ENCODE peak calls at places on chromosomes 5 and 9, in nine cellular contexts. I, S, J, A, V, Y, L, G and Z are unnamed samples.

GRCh38 chr9:36551129-36551528 is 21.6 kb upstream of the MELK start:
- DNase-seq in I (no peak), S (no peak), J (no peak), A (no peak), V (no peak), Y (no peak), L (no peak), G (no peak), Z (no peak)

GRCh38 chr9:81589819-81590218 is 99.5 kb downstream of the TLE1 start:
- DNase-seq in I (no peak), S (no peak), J (no peak), A (no peak), V (no peak), Y (no peak), L (no peak), G (no peak), Z (no peak)

GRCh38 chr5:135821061-135821781 is 13.2 kb upstream of the SLC25A48 start:
- DNase-seq in I (no peak), S (no peak), J (no peak), A (no peak), V (no peak), Y (no peak), L (no peak), G (no peak), Z (peak)

GRCh38 chr9:111937781-111938426 is 41.3 kb downstream of the UGCG start:
- DNase-seq in I (no peak), S (peak), J (no peak), A (peak), V (peak), Y (no peak), L (peak), G (no peak), Z (no peak)

GRCh38 chr5:181261320-181262085 is 560 bp upstream of the TRIM52 start:
- DNase-seq in I (peak), S (peak), J (no peak), A (peak), V (peak), Y (peak), L (peak), G (peak), Z (no peak)

GRCh38 chr5:56480305-56481146 is 247.4 kb upstream of the ANKRD55 start:
- DNase-seq in I (peak), S (peak), J (no peak), A (peak), V (peak), Y (peak), L (peak), G (peak), Z (no peak)

GRCh38 chr5:119275873-119276214 is 80.0 kb upstream of the TNFAIP8 start:
- DNase-seq in I (no peak), S (no peak), J (no peak), A (no peak), V (no peak), Y (no peak), L (no peak), G (no peak), Z (no peak)

GRCh38 chr9:70136632-70137031 is 93.0 kb downstream of the MAMDC2 start:
- DNase-seq in I (no peak), S (peak), J (peak), A (no peak), V (no peak), Y (no peak), L (peak), G (no peak), Z (no peak)

GRCh38 chr9:23783509-23783908 is 42.5 kb downstream of the ELAVL2 start:
- DNase-seq in I (no peak), S (no peak), J (no peak), A (no peak), V (no peak), Y (no peak), L (no peak), G (no peak), Z (no peak)

GRCh38 chr5:66169534-66169933 is 25.4 kb downstream of the SREK1 start:
- DNase-seq in I (no peak), S (no peak), J (no peak), A (no peak), V (no peak), Y (no peak), L (no peak), G (no peak), Z (no peak)

GRCh38 chr5:157069949-157070348 is 11.0 kb upstream of the HAVCR1 start:
- DNase-seq in I (peak), S (no peak), J (no peak), A (no peak), V (no peak), Y (no peak), L (no peak), G (no peak), Z (no peak)

GRCh38 chr9:129497837-129498450 is 123.0 kb downstream of the C9orf50 start:
- DNase-seq in I (no peak), S (no peak), J (no peak), A (no peak), V (no peak), Y (peak), L (no peak), G (no peak), Z (no peak)

GRCh38 chr5:134029156-134029555 is 24.4 kb upstream of the VDAC1 start:
- DNase-seq in I (peak), S (peak), J (no peak), A (no peak), V (no peak), Y (no peak), L (peak), G (no peak), Z (no peak)

GRCh38 chr5:111063709-111064322 is 7.7 kb upstream of the TSLP start:
- DNase-seq in I (peak), S (no peak), J (no peak), A (no peak), V (no peak), Y (no peak), L (peak), G (no peak), Z (peak)

GRCh38 chr5:150540615-150541396 is 32.9 kb downstream of the NDST1 start:
- DNase-seq in I (peak), S (peak), J (peak), A (no peak), V (no peak), Y (no peak), L (peak), G (peak), Z (no peak)

DNA sequence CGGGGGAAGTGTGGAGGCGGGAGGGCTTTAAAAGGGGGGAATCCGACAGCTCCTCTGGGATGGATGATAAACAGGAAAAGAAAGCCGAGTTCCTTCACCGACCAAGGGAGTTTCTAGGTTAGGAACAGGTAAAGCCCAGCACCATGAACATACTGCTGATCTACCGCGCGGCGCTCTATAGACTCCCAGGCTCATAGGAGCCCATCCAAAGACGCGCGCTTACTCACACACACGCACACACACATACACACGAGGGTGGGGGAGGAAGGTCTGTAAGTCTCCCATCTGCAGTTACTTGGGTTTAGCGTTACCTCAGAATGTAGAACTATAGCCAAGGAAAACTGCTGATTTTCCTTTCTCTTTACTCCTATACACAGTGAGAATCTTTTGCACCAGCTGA is 2.6 kb upstream of the GABRB2 start:
- DNase-seq in I (peak), S (peak), J (no peak), A (no peak), V (no peak), Y (no peak), L (peak), G (no peak), Z (no peak)
- H3K4me3 ChIP-seq in I (no peak), S (no peak), J (no peak), A (no peak), V (no peak), Y (peak), L (peak), G (peak), Z (no peak)

DNA sequence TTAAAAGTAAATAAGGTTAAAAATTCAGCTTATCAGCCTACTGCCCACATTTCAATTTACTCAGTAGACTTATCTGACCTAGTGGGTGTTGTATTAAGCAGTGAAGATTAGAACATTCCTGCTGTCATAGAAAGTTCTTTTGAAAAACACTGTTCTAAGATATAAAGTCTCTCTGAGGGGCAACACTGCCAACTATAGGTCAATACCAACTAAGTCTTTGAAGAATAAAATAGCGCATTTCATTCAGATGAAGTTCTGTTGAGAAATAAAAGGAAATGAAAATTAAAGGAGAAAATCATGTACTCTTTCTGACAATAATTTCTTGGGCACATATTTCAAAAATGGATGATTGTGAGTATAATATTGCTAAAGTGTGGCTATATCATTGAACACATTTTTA is 86.8 kb downstream of the PTPRD start:
- DNase-seq in I (no peak), S (no peak), J (no peak), A (no peak), V (no peak), Y (no peak), L (no peak), G (no peak), Z (no peak)
- TF ChIP-seq CTCF in I (no peak), S (no peak), J (no peak), A (no peak), V (no peak), Y (no peak), L (no peak), G (no peak), Z (no peak)

GRCh38 chr9:4508907-4509589 is 18.8 kb downstream of the SLC1A1 start:
- DNase-seq in I (no peak), S (peak), J (no peak), A (no peak), V (no peak), Y (no peak), L (peak), G (no peak), Z (no peak)
- H3K4me3 ChIP-seq in I (no peak), S (no peak), J (no peak), A (no peak), V (no peak), Y (no peak), L (no peak), G (no peak), Z (no peak)

GRCh38 chr5:35333366-35333765 is 103.1 kb upstream of the PRLR start:
- DNase-seq in I (no peak), S (no peak), J (no peak), A (no peak), V (no peak), Y (no peak), L (no peak), G (no peak), Z (no peak)
- TF ChIP-seq CTCF in I (no peak), S (no peak), J (no peak), A (no peak), V (no peak), Y (no peak), L (no peak), G (no peak), Z (no peak)

DNA sequence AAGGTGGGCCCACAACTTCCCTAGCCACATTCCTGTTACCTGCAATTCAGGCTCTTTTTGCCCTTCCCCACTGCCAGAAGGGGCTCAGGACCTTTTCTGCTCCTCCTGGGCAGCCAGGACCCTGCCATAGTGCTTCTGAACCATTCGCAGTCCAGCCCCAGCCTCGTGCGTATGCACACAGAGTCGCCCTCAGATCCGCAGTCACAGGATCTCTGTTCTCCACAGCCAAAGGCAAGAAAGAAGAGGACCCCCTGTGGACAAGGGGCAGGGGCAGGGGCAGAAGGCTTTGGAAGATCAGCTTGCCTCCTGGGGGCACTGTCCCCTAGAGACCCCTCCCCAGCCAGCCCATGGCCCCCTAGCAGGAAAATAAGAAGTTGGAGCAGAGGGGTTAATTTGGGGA is 82.8 kb downstream of the PCDH1 start:
- DNase-seq in I (no peak), S (no peak), J (no peak), A (no peak), V (no peak), Y (no peak), L (no peak), G (no peak), Z (no peak)
- H3K4me3 ChIP-seq in I (no peak), S (no peak), J (no peak), A (no peak), V (no peak), Y (no peak), L (no peak), G (no peak), Z (no peak)

DNA sequence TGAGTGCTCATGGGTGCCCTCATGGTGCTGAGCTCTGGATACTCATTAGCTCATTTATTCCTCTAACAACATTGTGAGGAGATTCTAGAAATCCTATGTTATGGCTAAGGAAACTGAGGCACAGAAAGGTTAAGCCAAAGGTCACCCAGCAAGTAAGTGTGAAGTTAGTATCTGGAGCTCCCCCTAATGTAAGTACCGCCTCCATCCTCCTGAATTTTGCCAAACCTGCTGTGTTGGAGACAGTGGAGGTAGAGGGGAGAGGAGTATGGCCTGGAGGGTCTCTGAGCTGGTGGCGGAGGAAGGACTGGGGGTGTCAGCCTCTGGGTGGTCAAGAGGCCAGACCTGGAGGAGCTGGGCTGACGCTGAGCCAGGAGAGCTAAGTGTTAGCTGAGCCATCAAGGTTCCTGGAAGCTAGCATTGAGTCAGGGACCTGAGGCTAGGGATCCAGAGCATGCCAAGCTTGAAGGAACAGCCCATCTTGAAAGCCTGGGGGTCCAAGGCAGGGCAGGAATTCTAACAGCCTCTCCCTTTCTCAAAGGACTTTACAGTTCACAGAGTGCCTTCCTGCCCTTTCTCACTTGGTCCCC is 114.8 kb downstream of the RGS3 start:
- DNase-seq in I (no peak), S (peak), J (no peak), A (no peak), V (peak), Y (peak), L (no peak), G (no peak), Z (no peak)
- TF ChIP-seq CTCF in I (no peak), S (peak), J (no peak), A (no peak), V (no peak), Y (no peak), L (peak), G (no peak), Z (no peak)

GRCh38 chr5:141672856-141673813 is 8.9 kb downstream of the ARAP3 start:
- DNase-seq in I (no peak), S (no peak), J (no peak), A (no peak), V (no peak), Y (no peak), L (no peak), G (no peak), Z (no peak)
- H3K4me3 ChIP-seq in I (no peak), S (no peak), J (no peak), A (no peak), V (no peak), Y (no peak), L (no peak), G (no peak), Z (no peak)

GRCh38 chr5:85651744-85652143 is 966.0 kb upstream of the COX7C start:
- DNase-seq in I (no peak), S (no peak), J (no peak), A (no peak), V (no peak), Y (no peak), L (no peak), G (no peak), Z (no peak)

GRCh38 chr5:85648495-85648894 is 969.2 kb upstream of the COX7C start:
- DNase-seq in I (no peak), S (no peak), J (no peak), A (no peak), V (no peak), Y (no peak), L (no peak), G (no peak), Z (no peak)

GRCh38 chr5:85647349-85648127 is 970.2 kb upstream of the COX7C start:
- DNase-seq in I (no peak), S (no peak), J (no peak), A (no peak), V (no peak), Y (peak), L (no peak), G (no peak), Z (peak)

GRCh38 chr5:85646036-85646435 is 971.7 kb upstream of the COX7C start:
- DNase-seq in I (no peak), S (no peak), J (no peak), A (no peak), V (no peak), Y (no peak), L (no peak), G (no peak), Z (no peak)

DNA sequence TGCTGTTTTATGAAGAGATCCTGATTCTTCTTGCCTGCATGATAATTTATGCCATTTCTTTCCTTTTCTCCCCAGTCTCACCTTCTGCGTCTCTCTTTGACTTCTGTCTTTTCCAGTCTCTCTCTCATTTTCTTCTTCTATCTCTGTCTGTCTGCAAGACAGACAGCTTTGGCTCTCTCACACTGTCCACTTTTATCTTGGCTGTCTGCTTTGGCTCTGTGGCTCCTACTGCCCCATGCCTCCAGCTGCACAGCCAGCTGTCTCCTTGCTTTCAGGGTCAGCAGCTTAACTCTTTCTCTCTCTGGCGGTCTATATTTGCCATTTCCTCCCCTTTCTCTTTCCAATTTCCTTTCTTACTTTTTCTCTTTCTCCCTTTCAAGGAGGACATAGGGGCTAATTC is 971.1 kb upstream of the COX7C start:
- DNase-seq in I (no peak), S (no peak), J (no peak), A (no peak), V (no peak), Y (no peak), L (no peak), G (no peak), Z (no peak)
- TF ChIP-seq CTCF in I (no peak), S (no peak), J (no peak), A (no peak), V (no peak), Y (no peak), L (no peak), G (no peak), Z (no peak)

GRCh38 chr5:76808142-76808691 is 10.6 kb upstream of the F2RL1 start:
- DNase-seq in I (no peak), S (no peak), J (no peak), A (no peak), V (no peak), Y (no peak), L (no peak), G (no peak), Z (no peak)
- H3K4me3 ChIP-seq in I (no peak), S (no peak), J (no peak), A (no peak), V (no peak), Y (no peak), L (no peak), G (no peak), Z (no peak)